ENCODE peak calls at places on chromosomes 13 and 19, in ten cellular contexts. C is GM23248; J is CD8-positive, alpha-beta memory T cell; X is mesendoderm; Y is naive thymus-derived CD4-positive, alpha-beta T cell; I is cardiac muscle cell; S is ovary; M is A549; U is left ventricle myocardium inferior; B is tibial nerve. H is an unnamed sample. For H3K4me1, the result is how much of the 10 kb centered on the place peaks cover.

GRCh38 chr19:35828694-35829301 is 16.2 kb upstream of the PRODH2 start:
- DNase-seq in J (peak), X (peak), S (peak), B (peak), Y (peak), U (peak), C (peak), I (peak), M (peak), H (no peak)

GRCh38 chr13:75339635-75340374 is 142.2 kb downstream of the TBC1D4 start:
- DNase-seq in C (no peak), B (no peak), M (no peak), S (no peak), U (no peak), J (no peak), I (no peak), Y (no peak), X (no peak), H (no peak)

GRCh38 chr19:53903055-53903680 is 5.9 kb upstream of the CACNG7 start:
- DNase-seq in J (peak), Y (peak), X (peak), S (no peak), B (no peak), U (no peak), C (peak), I (peak), M (no peak), H (no peak)

GRCh38 chr19:30312582-30313352 is 59.4 kb upstream of the ZNF536 start:
- DNase-seq in C (no peak), S (no peak), J (no peak), Y (no peak), M (peak), U (no peak), X (no peak), I (no peak), B (no peak), H (no peak)

GRCh38 chr19:40549007-40549708 is 27.5 kb upstream of the SHKBP1 start:
- DNase-seq in C (peak), U (peak), X (peak), I (peak), J (peak), Y (peak), B (peak), S (peak), M (peak), H (no peak)

GRCh38 chr19:16403151-16403977 is 68.4 kb downstream of the EPS15L1 start:
- DNase-seq in B (peak), S (peak), X (no peak), Y (no peak), M (no peak), U (peak), J (no peak), I (no peak), C (no peak), H (no peak)

GRCh38 chr13:91308299-91308698 is 39.2 kb upstream of the MIR17HG start:
- DNase-seq in X (peak), C (peak), B (no peak), M (no peak), J (no peak), S (no peak), I (no peak), U (no peak), Y (no peak), H (no peak)

GRCh38 chr19:58543826-58544590 is at the start of gene TRIM28:
- DNase-seq in J (peak), Y (peak), I (peak), M (peak), B (peak), U (peak), X (peak), C (peak), S (peak), H (peak)

GRCh38 chr19:50003810-50004419 is 21.3 kb downstream of the VRK3 start:
- DNase-seq in B (peak), U (no peak), I (peak), J (no peak), S (no peak), M (peak), C (peak), Y (no peak), X (no peak), H (peak)

GRCh38 chr19:4539697-4540581 is at the start of gene LRG1:
- DNase-seq in Y (no peak), S (peak), J (no peak), I (peak), M (no peak), U (no peak), B (peak), X (peak), C (no peak), H (no peak)

GRCh38 chr13:94346261-94347019 is 133.0 kb downstream of the DCT start:
- DNase-seq in X (no peak), S (no peak), I (no peak), M (no peak), U (no peak), Y (no peak), C (no peak), B (no peak), J (no peak), H (no peak)

GRCh38 chr19:2315818-2316353 is 7.9 kb upstream of the LINGO3 start:
- DNase-seq in J (no peak), M (no peak), Y (no peak), I (peak), U (peak), B (peak), C (peak), X (peak), S (no peak), H (peak)

GRCh38 chr13:98773053-98773452 is 20.6 kb upstream of the SLC15A1 start:
- DNase-seq in I (no peak), B (no peak), X (peak), U (no peak), J (no peak), C (no peak), S (no peak), Y (no peak), M (no peak), H (no peak)

GRCh38 chr13:39350461-39350881 is 252.5 kb downstream of the LHFPL6 start:
- DNase-seq in X (no peak), M (no peak), S (no peak), C (no peak), U (peak), B (no peak), I (peak), J (no peak), Y (no peak), H (no peak)

GRCh38 chr13:97367016-97367415 is 67.0 kb upstream of the RAP2A start:
- DNase-seq in U (no peak), C (peak), Y (no peak), M (no peak), S (no peak), B (no peak), I (peak), J (no peak), X (peak), H (no peak)

GRCh38 chr13:32060319-32060924 is 28.8 kb downstream of the FRY start:
- DNase-seq in M (no peak), S (no peak), B (no peak), X (peak), C (no peak), U (peak), I (peak), Y (no peak), J (no peak), H (no peak)

GRCh38 chr19:1680976-1681375 is 28.6 kb upstream of the TCF3 start:
- DNase-seq in U (no peak), S (no peak), J (no peak), C (no peak), X (no peak), Y (no peak), B (no peak), I (no peak), M (no peak), H (no peak)

GRCh38 chr13:59478908-59479307 is 684.8 kb downstream of the DIAPH3 start:
- DNase-seq in X (peak), Y (no peak), S (no peak), J (no peak), U (no peak), I (no peak), B (no peak), C (no peak), M (no peak), H (no peak)

GRCh38 chr19:1826557-1827521 is 14.8 kb upstream of the ATP8B3 start:
- DNase-seq in J (no peak), C (no peak), U (no peak), Y (no peak), S (peak), X (peak), B (no peak), I (peak), M (no peak), H (no peak)

GRCh38 chr19:48473161-48473966 is 4.2 kb downstream of the CYTH2 start:
- DNase-seq in U (no peak), X (no peak), B (no peak), I (no peak), J (no peak), Y (no peak), S (no peak), M (no peak), C (no peak), H (no peak)

GRCh38 chr19:27806471-27807070 is 1406.4 kb downstream of the UQCRFS1 start:
- DNase-seq in B (no peak), M (no peak), I (no peak), C (no peak), S (no peak), U (no peak), Y (no peak), J (no peak), X (no peak), H (no peak)

DNA sequence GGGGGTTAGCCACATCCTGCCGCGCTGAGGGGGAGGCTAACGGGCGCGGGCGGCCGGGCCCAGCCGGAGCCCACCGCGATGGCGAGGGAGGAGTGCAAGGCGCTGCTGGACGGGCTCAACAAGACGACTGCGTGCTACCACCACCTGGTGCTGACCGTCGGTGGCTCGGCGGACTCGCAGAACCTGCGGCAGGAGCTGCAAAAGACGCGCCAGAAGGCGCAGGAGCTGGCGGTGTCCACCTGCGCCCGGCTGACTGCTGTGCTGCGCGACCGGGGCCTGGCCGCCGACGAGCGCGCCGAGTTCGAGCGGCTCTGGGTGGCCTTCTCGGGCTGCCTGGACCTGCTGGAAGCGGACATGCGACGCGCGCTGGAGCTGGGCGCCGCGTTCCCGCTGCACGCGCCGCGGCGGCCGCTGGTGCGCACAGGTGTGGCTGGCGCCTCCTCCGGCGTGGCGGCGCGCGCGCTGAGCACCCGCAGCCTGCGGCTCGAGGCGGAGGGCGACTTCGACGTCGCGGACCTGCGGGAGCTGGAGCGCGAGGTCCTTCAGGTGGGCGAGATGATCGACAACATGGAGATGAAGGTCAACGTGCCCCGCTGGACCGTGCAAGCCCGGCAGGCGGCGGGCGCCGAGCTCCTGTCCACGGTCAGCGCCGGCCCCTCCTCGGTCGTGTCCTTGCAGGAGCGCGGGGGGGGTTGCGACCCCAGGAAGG is 692 bp downstream of the RGS9BP start:
- DNase-seq in X (peak), C (peak), I (no peak), Y (peak), B (no peak), S (no peak), U (no peak), J (peak), M (peak), H (no peak)
- H3K4me1 ChIP-seq in X (under half), C (under half), I (under half), Y (under half), B (under half), S (under half), U (half or more), J (under half), M (under half), H (under half)

DNA sequence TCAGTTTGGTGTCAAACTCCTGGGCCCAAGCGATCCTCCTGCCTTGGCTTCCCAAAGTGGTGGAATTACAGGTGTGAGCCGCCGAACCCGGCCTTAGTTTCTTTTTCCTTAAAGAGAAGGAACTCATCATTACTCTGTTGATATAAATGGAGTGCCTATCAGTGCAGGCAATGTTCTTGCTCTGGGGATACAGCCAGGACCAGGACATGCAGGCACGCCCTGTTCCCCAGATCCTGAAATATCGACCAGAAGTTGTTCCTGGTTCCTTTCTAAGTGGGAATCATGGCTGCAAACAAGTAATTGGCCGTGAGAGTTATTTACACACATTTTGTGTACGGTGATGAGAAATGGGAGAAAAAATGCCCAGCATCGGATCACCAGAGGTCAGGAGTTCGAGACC is 8.4 kb downstream of the DNM2 start:
- DNase-seq in Y (no peak), C (no peak), S (no peak), B (no peak), U (no peak), X (no peak), I (no peak), M (no peak), J (no peak), H (no peak)
- H3K4me1 ChIP-seq in Y (under half), C (under half), S (under half), B (under half), U (half or more), X (under half), I (under half), M (under half), J (under half), H (under half)

GRCh38 chr19:7351861-7352260 is 3.1 kb downstream of the ARHGEF18 start:
- DNase-seq in M (no peak), X (no peak), S (no peak), Y (no peak), J (no peak), B (no peak), U (no peak), I (no peak), C (no peak), H (no peak)

GRCh38 chr19:7349961-7350711 is 1.4 kb downstream of the ARHGEF18 start:
- DNase-seq in U (no peak), S (no peak), X (no peak), I (no peak), B (no peak), M (no peak), Y (peak), C (no peak), J (peak), H (peak)

GRCh38 chr19:7346488-7346971 is 2.2 kb upstream of the ARHGEF18 start:
- DNase-seq in C (no peak), U (no peak), S (no peak), I (no peak), B (no peak), J (no peak), M (no peak), Y (no peak), X (no peak), H (peak)

GRCh38 chr19:7349231-7349591 is 474 bp downstream of the ARHGEF18 start:
- DNase-seq in B (no peak), J (no peak), X (no peak), S (no peak), M (no peak), C (no peak), Y (no peak), I (no peak), U (no peak), H (no peak)

GRCh38 chr19:7348587-7349230 is at the start of gene ARHGEF18:
- DNase-seq in C (no peak), Y (peak), J (peak), S (no peak), X (no peak), I (no peak), M (no peak), B (no peak), U (peak), H (no peak)
- H3K4me1 ChIP-seq in C (under half), Y (under half), J (half or more), S (under half), X (under half), I (under half), M (under half), B (under half), U (under half), H (under half)

GRCh38 chr19:42248270-42249148 is 6.1 kb upstream of the GSK3A start:
- DNase-seq in S (peak), X (no peak), B (no peak), C (no peak), J (no peak), I (no peak), U (no peak), M (no peak), Y (no peak), H (no peak)
- H3K4me1 ChIP-seq in S (under half), X (under half), B (half or more), C (under half), J (under half), I (under half), U (half or more), M (half or more), Y (under half), H (half or more)

DNA sequence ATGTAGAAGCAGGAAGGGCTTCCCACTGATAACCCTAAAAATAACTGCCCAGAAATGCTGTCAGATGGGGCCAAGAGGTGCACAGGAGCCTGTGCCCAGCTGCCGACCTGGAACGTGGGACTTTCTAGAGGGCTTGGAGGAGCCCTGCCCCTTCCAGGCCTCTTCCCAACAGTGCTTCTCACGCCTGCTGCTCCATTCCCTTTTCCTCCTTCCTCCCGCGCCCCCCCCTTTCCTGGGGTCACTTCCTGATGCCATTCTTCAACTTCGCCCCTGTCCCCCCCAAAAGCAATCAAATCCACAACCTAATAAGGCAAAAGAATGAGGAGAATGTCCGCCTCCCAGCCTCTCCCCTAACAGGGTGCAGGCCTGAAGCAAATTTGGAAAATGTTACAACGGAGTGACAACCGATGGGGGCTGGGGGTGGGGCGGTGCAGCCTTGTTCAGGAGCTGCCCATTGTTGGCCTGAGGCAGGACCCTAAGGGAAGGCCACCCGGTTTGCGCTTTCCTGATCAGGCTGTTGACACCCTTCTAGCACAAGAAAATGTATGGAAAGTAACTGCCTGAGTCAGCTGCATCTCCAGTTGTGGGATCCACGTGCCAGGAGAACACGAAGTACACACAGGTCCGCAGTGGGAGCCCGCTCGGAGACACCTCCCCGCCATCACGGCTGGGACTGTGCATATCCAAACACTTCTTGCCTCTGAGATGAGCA is 18.7 kb downstream of the ACTN4 start:
- DNase-seq in Y (no peak), C (peak), I (peak), S (peak), J (no peak), B (peak), X (peak), M (no peak), U (peak), H (peak)
- H3K4me1 ChIP-seq in Y (under half), C (half or more), I (half or more), S (under half), J (half or more), B (half or more), X (under half), M (half or more), U (half or more), H (half or more)

GRCh38 chr13:21970918-21971317 is 300.0 kb downstream of the FGF9 start:
- DNase-seq in U (no peak), Y (no peak), I (no peak), B (no peak), M (no peak), C (no peak), X (no peak), S (no peak), J (no peak), H (no peak)

GRCh38 chr13:21974741-21975140 is 303.9 kb downstream of the FGF9 start:
- DNase-seq in J (no peak), S (no peak), U (no peak), Y (no peak), I (no peak), B (no peak), M (no peak), C (no peak), X (no peak), H (no peak)

GRCh38 chr13:21971662-21972635 is 301.1 kb downstream of the FGF9 start:
- DNase-seq in J (no peak), X (no peak), C (peak), I (peak), Y (no peak), S (no peak), B (no peak), M (no peak), U (no peak), H (no peak)

GRCh38 chr13:21976159-21976558 is 305.3 kb downstream of the FGF9 start:
- DNase-seq in C (no peak), X (peak), U (no peak), J (no peak), B (no peak), M (no peak), I (no peak), S (no peak), Y (no peak), H (no peak)

GRCh38 chr13:21973437-21974125 is 302.7 kb downstream of the FGF9 start:
- DNase-seq in U (no peak), Y (no peak), X (no peak), S (no peak), I (no peak), C (no peak), M (no peak), B (no peak), J (no peak), H (no peak)
- H3K4me1 ChIP-seq in U (under half), Y (under half), X (under half), S (under half), I (under half), C (under half), M (under half), B (under half), J (under half), H (under half)

DNA sequence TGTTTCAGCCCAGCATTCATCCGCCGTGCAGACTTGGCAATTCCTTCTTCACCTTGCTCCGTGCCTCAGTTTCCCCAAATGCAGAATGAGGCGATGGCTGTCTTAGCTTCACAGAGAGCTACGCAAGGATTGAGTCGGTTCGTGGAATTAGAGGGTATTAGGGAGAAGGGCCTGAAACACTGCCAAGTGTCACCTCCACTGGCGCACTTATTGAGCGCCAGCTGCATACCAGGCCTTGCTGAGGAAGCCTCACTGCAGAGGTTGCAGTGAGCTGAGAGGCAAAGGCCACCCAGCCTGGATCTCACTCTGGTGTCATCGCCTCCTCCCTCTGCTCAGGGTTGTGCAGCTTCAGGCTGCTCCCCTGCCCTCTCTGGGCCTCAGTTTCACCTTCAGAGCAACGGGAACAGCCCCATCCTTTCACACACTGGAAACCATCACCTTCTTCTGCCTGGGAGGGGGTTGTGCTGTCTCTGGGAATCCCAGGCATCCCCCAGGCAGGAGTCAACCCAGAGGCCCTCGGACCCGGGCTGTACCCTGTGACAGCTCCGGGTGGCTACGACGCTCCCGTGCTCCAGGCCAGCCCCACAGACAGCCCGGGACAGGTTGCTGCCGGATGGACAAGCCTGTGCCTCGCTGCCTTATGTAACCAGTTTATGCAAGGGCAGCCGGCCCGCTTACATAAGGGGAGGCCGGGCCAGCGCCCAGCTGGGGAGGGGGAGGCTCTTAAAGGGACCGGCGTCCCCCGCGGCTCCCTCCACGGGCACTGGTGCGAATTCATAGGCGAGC is 31.9 kb downstream of the NFIC start:
- DNase-seq in S (peak), X (peak), J (no peak), U (peak), B (peak), M (no peak), C (peak), Y (no peak), I (peak), H (peak)
- H3K4me1 ChIP-seq in S (under half), X (under half), J (under half), U (half or more), B (under half), M (under half), C (under half), Y (under half), I (under half), H (under half)

GRCh38 chr19:10037809-10038208 is 24.5 kb downstream of the RDH8 start:
- DNase-seq in S (no peak), U (no peak), J (no peak), I (no peak), B (no peak), C (no peak), Y (no peak), X (no peak), M (no peak), H (no peak)

GRCh38 chr19:10033614-10034013 is 20.3 kb downstream of the RDH8 start:
- DNase-seq in M (no peak), I (no peak), C (no peak), J (no peak), S (no peak), B (no peak), U (no peak), Y (no peak), X (no peak), H (no peak)

GRCh38 chr19:10036601-10037071 is 23.4 kb downstream of the RDH8 start:
- DNase-seq in J (no peak), Y (no peak), M (peak), B (no peak), U (no peak), X (no peak), S (no peak), I (peak), C (peak), H (no peak)

GRCh38 chr19:10037367-10037766 is 24.1 kb downstream of the RDH8 start:
- DNase-seq in S (no peak), J (no peak), M (no peak), I (no peak), C (no peak), Y (no peak), U (no peak), X (no peak), B (no peak), H (no peak)
- H3K4me1 ChIP-seq in S (under half), J (under half), M (under half), I (under half), C (under half), Y (under half), U (under half), X (under half), B (under half), H (under half)

H was measured in ascending aorta.